ENCODE peak calls at places on chromosomes 13 and 19, in eight cellular contexts. One of them, this sample, is unnamed.
A peak's percentile ranks its signal among the peaks of the same experiment; 100 is the strongest.

GRCh38 chr19:31120952-31121351 is 228.3 kb downstream of the TSHZ3 start:
- DNase-seq in body of pancreas: no peak
- DNase-seq in thyroid gland: no peak
- DNase-seq in endothelial cell of umbilical vein: no peak
- DNase-seq in heart left ventricle: no peak
- DNase-seq in A549: no peak
- DNase-seq in tibial nerve: no peak
- DNase-seq in HCT116: no peak
- DNase-seq in this sample: no peak

GRCh38 chr19:27971071-27971470 is 1241.9 kb downstream of the UQCRFS1 start:
- DNase-seq in body of pancreas: no peak
- DNase-seq in thyroid gland: no peak
- DNase-seq in endothelial cell of umbilical vein: no peak
- DNase-seq in heart left ventricle: no peak
- DNase-seq in A549: no peak
- DNase-seq in tibial nerve: no peak
- DNase-seq in HCT116: no peak
- DNase-seq in this sample: no peak

GRCh38 chr13:111347438-111347837 is 27.0 kb downstream of the TEX29 start:
- DNase-seq in body of pancreas: no peak
- DNase-seq in thyroid gland: no peak
- DNase-seq in endothelial cell of umbilical vein: no peak
- DNase-seq in heart left ventricle: no peak
- DNase-seq in A549: no peak
- DNase-seq in tibial nerve: no peak
- DNase-seq in HCT116: no peak
- DNase-seq in this sample: no peak

GRCh38 chr19:43872547-43873336 is 45.6 kb downstream of the ZNF283 start:
- DNase-seq in body of pancreas: no peak
- DNase-seq in thyroid gland: no peak
- DNase-seq in endothelial cell of umbilical vein: peak; percentile 3
- DNase-seq in heart left ventricle: no peak
- DNase-seq in A549: no peak
- DNase-seq in tibial nerve: no peak
- DNase-seq in HCT116: peak; percentile 10
- DNase-seq in this sample: no peak

GRCh38 chr13:89407357-89407756 is 1736.2 kb downstream of the SLITRK5 start:
- DNase-seq in body of pancreas: no peak
- DNase-seq in thyroid gland: no peak
- DNase-seq in endothelial cell of umbilical vein: no peak
- DNase-seq in heart left ventricle: no peak
- DNase-seq in A549: no peak
- DNase-seq in tibial nerve: no peak
- DNase-seq in HCT116: no peak
- DNase-seq in this sample: no peak

GRCh38 chr13:86986448-86986847 is 684.7 kb upstream of the SLITRK5 start:
- DNase-seq in body of pancreas: no peak
- DNase-seq in thyroid gland: no peak
- DNase-seq in endothelial cell of umbilical vein: no peak
- DNase-seq in heart left ventricle: no peak
- DNase-seq in A549: no peak
- DNase-seq in tibial nerve: no peak
- DNase-seq in HCT116: no peak
- DNase-seq in this sample: no peak

GRCh38 chr19:55519461-55520311 is 17.2 kb downstream of the SBK2 start:
- DNase-seq in body of pancreas: no peak
- DNase-seq in thyroid gland: no peak
- DNase-seq in endothelial cell of umbilical vein: no peak
- DNase-seq in heart left ventricle: no peak
- DNase-seq in A549: peak; percentile 85
- DNase-seq in tibial nerve: no peak
- DNase-seq in HCT116: no peak
- DNase-seq in this sample: no peak

GRCh38 chr13:29059837-29060236 is 239.7 kb downstream of the MTUS2 start:
- DNase-seq in body of pancreas: no peak
- DNase-seq in thyroid gland: no peak
- DNase-seq in endothelial cell of umbilical vein: no peak
- DNase-seq in heart left ventricle: peak; percentile 60
- DNase-seq in A549: no peak
- DNase-seq in tibial nerve: no peak
- DNase-seq in HCT116: no peak
- DNase-seq in this sample: no peak

GRCh38 chr19:4506449-4507149 is 11.7 kb downstream of the PLIN4 start:
- DNase-seq in body of pancreas: no peak
- DNase-seq in thyroid gland: no peak
- DNase-seq in endothelial cell of umbilical vein: peak; percentile 69
- DNase-seq in heart left ventricle: no peak
- DNase-seq in A549: no peak
- DNase-seq in tibial nerve: no peak
- DNase-seq in HCT116: no peak
- DNase-seq in this sample: no peak

GRCh38 chr13:44801990-44802389 is 187.3 kb downstream of the NUFIP1 start:
- DNase-seq in body of pancreas: no peak
- DNase-seq in thyroid gland: no peak
- DNase-seq in endothelial cell of umbilical vein: peak; percentile 92
- DNase-seq in heart left ventricle: no peak
- DNase-seq in A549: no peak
- DNase-seq in tibial nerve: no peak
- DNase-seq in HCT116: no peak
- DNase-seq in this sample: peak; percentile 25

GRCh38 chr19:3699071-3699740 is 1.1 kb downstream of the PIP5K1C start:
- DNase-seq in body of pancreas: peak; percentile 50
- DNase-seq in thyroid gland: peak; percentile 77
- DNase-seq in endothelial cell of umbilical vein: peak; percentile 18
- DNase-seq in heart left ventricle: peak; percentile 62
- DNase-seq in A549: no peak
- DNase-seq in tibial nerve: peak; percentile 52
- DNase-seq in HCT116: no peak
- DNase-seq in this sample: peak; percentile 49

GRCh38 chr19:11708457-11708856 is 30.3 kb downstream of the ZNF823 start:
- DNase-seq in body of pancreas: no peak
- DNase-seq in thyroid gland: no peak
- DNase-seq in endothelial cell of umbilical vein: no peak
- DNase-seq in heart left ventricle: no peak
- DNase-seq in A549: no peak
- DNase-seq in tibial nerve: no peak
- DNase-seq in HCT116: no peak
- DNase-seq in this sample: no peak

GRCh38 chr19:47005873-47006272 is 13.8 kb upstream of the NPAS1 start:
- DNase-seq in body of pancreas: no peak
- DNase-seq in thyroid gland: no peak
- DNase-seq in endothelial cell of umbilical vein: no peak
- DNase-seq in heart left ventricle: no peak
- DNase-seq in A549: no peak
- DNase-seq in tibial nerve: no peak
- DNase-seq in HCT116: peak; percentile 10
- DNase-seq in this sample: no peak

GRCh38 chr19:23314505-23315241 is 64.5 kb upstream of the ZNF724 start:
- DNase-seq in body of pancreas: no peak
- DNase-seq in thyroid gland: no peak
- DNase-seq in endothelial cell of umbilical vein: no peak
- DNase-seq in heart left ventricle: no peak
- DNase-seq in A549: no peak
- DNase-seq in tibial nerve: no peak
- DNase-seq in HCT116: no peak
- DNase-seq in this sample: no peak

GRCh38 chr13:97506511-97506910 is 72.5 kb downstream of the RAP2A start:
- DNase-seq in body of pancreas: no peak
- DNase-seq in thyroid gland: no peak
- DNase-seq in endothelial cell of umbilical vein: peak; percentile 44
- DNase-seq in heart left ventricle: no peak
- DNase-seq in A549: no peak
- DNase-seq in tibial nerve: peak; percentile 8
- DNase-seq in HCT116: no peak
- DNase-seq in this sample: no peak

DNA sequence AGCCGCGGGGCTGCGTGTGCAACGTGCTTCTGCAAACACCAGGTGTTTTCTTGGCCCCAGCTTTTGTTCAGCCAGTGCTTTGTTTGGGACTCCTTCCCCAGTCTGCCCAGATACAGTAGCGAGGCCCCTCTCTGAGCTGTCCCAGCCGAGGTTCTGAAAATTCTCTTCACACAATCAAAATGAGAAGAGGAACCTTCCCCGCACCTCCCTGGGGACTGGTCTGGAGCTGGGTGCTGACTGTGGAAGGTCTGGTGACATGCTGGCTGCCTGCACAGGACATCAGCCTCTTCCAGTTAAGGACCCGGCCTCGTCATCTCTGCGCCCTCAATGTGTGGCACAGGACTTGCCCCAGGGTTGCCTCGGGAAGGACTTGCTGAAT is 4.2 kb downstream of the ATP4A start:
- DNase-seq in body of pancreas: no peak
- DNase-seq in thyroid gland: no peak
- DNase-seq in endothelial cell of umbilical vein: no peak
- DNase-seq in heart left ventricle: no peak
- DNase-seq in A549: no peak
- DNase-seq in tibial nerve: no peak
- DNase-seq in HCT116: no peak
- DNase-seq in this sample: no peak
- TF ChIP-seq CTCF in body of pancreas: no peak
- TF ChIP-seq CTCF in thyroid gland: no peak
- TF ChIP-seq CTCF in endothelial cell of umbilical vein: no peak
- TF ChIP-seq CTCF in heart left ventricle: no peak
- TF ChIP-seq CTCF in A549: no peak
- TF ChIP-seq CTCF in tibial nerve: no peak
- TF ChIP-seq CTCF in HCT116: no peak
- TF ChIP-seq CTCF in this sample: no peak

DNA sequence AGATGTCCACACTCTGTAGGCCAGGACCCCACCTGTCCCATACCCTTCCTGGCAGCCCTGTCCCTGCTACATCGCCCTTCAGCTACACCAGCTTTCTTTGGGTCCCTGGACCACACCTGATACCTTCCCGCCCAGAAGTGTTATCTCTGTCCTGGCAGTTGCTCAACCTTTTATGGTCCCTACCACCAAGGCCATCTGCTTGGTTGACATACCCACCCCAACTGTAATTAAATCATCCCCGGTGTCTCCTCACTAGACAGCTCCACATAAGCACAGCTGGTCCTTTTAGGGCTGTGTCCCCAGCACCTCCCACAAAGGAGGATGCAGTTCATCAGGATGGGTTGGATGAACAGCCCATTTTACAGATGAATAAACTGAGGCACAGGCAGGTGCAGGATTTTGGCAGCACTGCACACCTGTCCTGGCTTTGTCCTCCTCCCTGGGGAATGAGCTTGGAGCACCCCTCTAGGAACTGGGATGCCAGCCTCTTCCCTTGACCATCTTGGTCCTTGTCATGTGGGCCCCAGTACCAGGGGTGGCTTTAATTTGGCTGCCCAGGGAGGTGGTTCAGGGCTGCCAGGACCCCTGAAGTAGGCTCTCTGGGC is 12.9 kb downstream of the NACC1 start:
- DNase-seq in body of pancreas: no peak
- DNase-seq in thyroid gland: no peak
- DNase-seq in endothelial cell of umbilical vein: no peak
- DNase-seq in heart left ventricle: no peak
- DNase-seq in A549: no peak
- DNase-seq in tibial nerve: no peak
- DNase-seq in HCT116: no peak
- DNase-seq in this sample: no peak
- TF ChIP-seq POLR2A in body of pancreas: no peak
- TF ChIP-seq POLR2A in thyroid gland: no peak
- TF ChIP-seq POLR2A in endothelial cell of umbilical vein: no peak
- TF ChIP-seq POLR2A in heart left ventricle: no peak
- TF ChIP-seq POLR2A in A549: no peak
- TF ChIP-seq POLR2A in tibial nerve: no peak
- TF ChIP-seq POLR2A in HCT116: no peak
- TF ChIP-seq POLR2A in this sample: no peak

GRCh38 chr13:34805347-34805746 is 136.7 kb upstream of the NBEA start:
- DNase-seq in body of pancreas: no peak
- DNase-seq in thyroid gland: no peak
- DNase-seq in endothelial cell of umbilical vein: no peak
- DNase-seq in heart left ventricle: no peak
- DNase-seq in A549: no peak
- DNase-seq in tibial nerve: no peak
- DNase-seq in HCT116: no peak
- DNase-seq in this sample: no peak
- H3K4me3 ChIP-seq in body of pancreas: no peak overlapping the region
- H3K4me3 ChIP-seq in thyroid gland: no peak overlapping the region
- H3K4me3 ChIP-seq in endothelial cell of umbilical vein: no peak overlapping the region
- H3K4me3 ChIP-seq in heart left ventricle: no peak overlapping the region
- H3K4me3 ChIP-seq in A549: no peak overlapping the region
- H3K4me3 ChIP-seq in tibial nerve: no peak overlapping the region
- H3K4me3 ChIP-seq in HCT116: no peak overlapping the region
- H3K4me3 ChIP-seq in this sample: no peak overlapping the region

GRCh38 chr19:42028304-42029216 is 34.5 kb upstream of the ATP1A3 start:
- DNase-seq in body of pancreas: no peak
- DNase-seq in thyroid gland: no peak
- DNase-seq in endothelial cell of umbilical vein: no peak
- DNase-seq in heart left ventricle: peak; percentile 5
- DNase-seq in A549: no peak
- DNase-seq in tibial nerve: no peak
- DNase-seq in HCT116: peak; percentile 63
- DNase-seq in this sample: no peak
- TF ChIP-seq CTCF in body of pancreas: no peak
- TF ChIP-seq CTCF in thyroid gland: no peak
- TF ChIP-seq CTCF in endothelial cell of umbilical vein: peak; percentile 47
- TF ChIP-seq CTCF in heart left ventricle: peak; percentile 28
- TF ChIP-seq CTCF in A549: peak; percentile 48
- TF ChIP-seq CTCF in tibial nerve: no peak
- TF ChIP-seq CTCF in HCT116: peak; percentile 99
- TF ChIP-seq CTCF in this sample: no peak

GRCh38 chr19:632228-633067 is 889 bp downstream of the POLRMT start:
- DNase-seq in body of pancreas: no peak
- DNase-seq in thyroid gland: peak; percentile 20
- DNase-seq in endothelial cell of umbilical vein: peak; percentile 31
- DNase-seq in heart left ventricle: no peak
- DNase-seq in A549: peak; percentile 58
- DNase-seq in tibial nerve: peak; percentile 52
- DNase-seq in HCT116: no peak
- DNase-seq in this sample: no peak
- TF ChIP-seq POLR2A in body of pancreas: no peak
- TF ChIP-seq POLR2A in thyroid gland: no peak
- TF ChIP-seq POLR2A in endothelial cell of umbilical vein: no peak
- TF ChIP-seq POLR2A in heart left ventricle: no peak
- TF ChIP-seq POLR2A in A549: peak; percentile 49
- TF ChIP-seq POLR2A in tibial nerve: no peak
- TF ChIP-seq POLR2A in HCT116: peak; percentile 46
- TF ChIP-seq POLR2A in this sample: no peak

DNA sequence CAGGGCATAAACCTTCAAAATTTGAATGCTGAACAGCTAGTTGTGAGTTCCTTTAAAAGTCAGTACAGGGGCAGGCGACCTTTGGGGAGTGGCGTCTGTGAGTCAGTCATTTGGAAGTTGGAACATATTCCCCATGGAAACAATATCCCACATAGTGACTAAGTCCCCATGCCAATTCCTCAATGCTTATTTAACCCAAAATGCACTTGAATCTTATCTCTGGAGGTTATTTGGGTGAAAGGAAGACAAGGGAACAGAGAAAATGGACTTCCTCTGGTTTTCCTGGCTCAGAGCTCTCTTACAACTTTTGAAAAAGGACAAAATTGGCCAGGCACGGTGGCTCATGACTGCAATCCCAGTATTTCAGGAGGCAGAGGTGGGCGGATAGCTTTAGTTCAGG is 479.2 kb upstream of the NBEA start:
- DNase-seq in body of pancreas: no peak
- DNase-seq in thyroid gland: no peak
- DNase-seq in endothelial cell of umbilical vein: peak; percentile 76
- DNase-seq in heart left ventricle: no peak
- DNase-seq in A549: peak; percentile 41
- DNase-seq in tibial nerve: no peak
- DNase-seq in HCT116: peak; percentile 51
- DNase-seq in this sample: no peak
- H3K4me3 ChIP-seq in body of pancreas: no peak overlapping the region
- H3K4me3 ChIP-seq in thyroid gland: no peak overlapping the region
- H3K4me3 ChIP-seq in endothelial cell of umbilical vein: no peak overlapping the region
- H3K4me3 ChIP-seq in heart left ventricle: no peak overlapping the region
- H3K4me3 ChIP-seq in A549: no peak overlapping the region
- H3K4me3 ChIP-seq in tibial nerve: no peak overlapping the region
- H3K4me3 ChIP-seq in HCT116: no peak overlapping the region
- H3K4me3 ChIP-seq in this sample: no peak overlapping the region